ENCODE peak calls at places on chromosomes 1 and 21, in ten cellular contexts. B is heart left ventricle, L is thyroid gland, Z is body of pancreas, K is fibroblast of mammary gland, H is psoas muscle, D is neural progenitor cell, C is A549, I is AG09309, S is PC-3. V is an unnamed sample.
A peak's percentile ranks its signal among the peaks of the same experiment; 100 is the strongest.

GRCh38 chr1:159122005-159122621 is 45.5 kb upstream of the AIM2 start:
- DNase-seq in S (peak; percentile 40), I (peak; percentile 18), B (no peak), C (no peak), Z (no peak), D (no peak), K (peak; percentile 92), H (no peak), L (no peak), V (peak; percentile 69)

GRCh38 chr1:47778280-47778679 is 218.9 kb downstream of the TRABD2B start:
- DNase-seq in I (no peak), B (no peak), K (no peak), L (no peak), D (no peak), Z (no peak), C (no peak), S (no peak), H (no peak), V (no peak)

GRCh38 chr21:39633770-39634181 is 21.0 kb downstream of the B3GALT5 start:
- DNase-seq in H (no peak), L (peak; percentile 21), S (peak; percentile 95), B (no peak), C (peak; percentile 77), Z (no peak), D (no peak), K (peak; percentile 92), I (peak; percentile 98), V (peak; percentile 82)

GRCh38 chr1:93614550-93615200 is 67.0 kb downstream of the BCAR3 start:
- DNase-seq in Z (no peak), C (no peak), L (no peak), K (peak; percentile 47), I (no peak), S (peak; percentile 76), H (no peak), D (no peak), B (no peak), V (peak; percentile 86)

GRCh38 chr1:32091176-32091575 is 16.7 kb upstream of the KPNA6 start:
- DNase-seq in H (no peak), D (no peak), S (no peak), K (no peak), Z (no peak), I (no peak), B (no peak), C (no peak), L (no peak), V (no peak)

GRCh38 chr21:45284456-45284741 is 3.3 kb downstream of the POFUT2 start:
- DNase-seq in S (no peak), B (no peak), I (no peak), H (peak; percentile 36), Z (no peak), L (no peak), D (no peak), C (no peak), K (no peak), V (no peak)

GRCh38 chr1:202416641-202417040 is 68.1 kb downstream of the PPP1R12B start:
- DNase-seq in B (no peak), H (no peak), Z (no peak), K (peak; percentile 3), D (no peak), S (no peak), C (no peak), I (no peak), L (no peak), V (peak; percentile 25)

GRCh38 chr1:173549813-173550212 is 53.1 kb downstream of the SLC9C2 start:
- DNase-seq in Z (no peak), B (no peak), H (no peak), I (no peak), S (no peak), L (no peak), C (no peak), D (no peak), K (no peak), V (no peak)

GRCh38 chr1:198637915-198638437 is 864 bp upstream of the PTPRC start:
- DNase-seq in C (no peak), H (no peak), Z (no peak), D (no peak), B (no peak), K (no peak), S (no peak), I (no peak), L (no peak), V (no peak)

GRCh38 chr1:74334147-74334546 is 99.0 kb downstream of the TNNI3K start:
- DNase-seq in S (peak; percentile 25), K (no peak), Z (no peak), I (no peak), D (no peak), B (no peak), H (no peak), C (no peak), L (no peak), V (no peak)

GRCh38 chr1:41314376-41314775 is 46.9 kb upstream of the FOXO6 start:
- DNase-seq in B (no peak), I (no peak), C (no peak), L (no peak), D (no peak), S (no peak), K (no peak), Z (no peak), H (no peak), V (peak; percentile 18)

GRCh38 chr1:1059494-1060280 is 14.4 kb downstream of the RNF223 start:
- DNase-seq in I (no peak), S (peak; percentile 97), Z (peak; percentile 95), C (peak; percentile 68), B (peak; percentile 86), K (peak; percentile 53), L (peak; percentile 86), D (peak; percentile 95), H (peak; percentile 94), V (peak; percentile 43)

GRCh38 chr1:51237714-51238403 is 1.8 kb downstream of the RNF11 start:
- DNase-seq in K (peak; percentile 63), B (no peak), I (no peak), D (peak; percentile 67), H (no peak), C (no peak), L (peak; percentile 39), S (peak; percentile 52), Z (peak; percentile 32), V (peak; percentile 53)

GRCh38 chr1:99481391-99481996 is 164.4 kb upstream of the PALMD start:
- DNase-seq in H (no peak), K (peak; percentile 70), B (peak; percentile 56), D (peak; percentile 79), L (peak; percentile 35), C (peak; percentile 55), Z (peak; percentile 59), I (no peak), S (peak; percentile 83), V (peak; percentile 77)

GRCh38 chr1:169240449-169241242 is 127.0 kb downstream of the NME7 start:
- DNase-seq in D (no peak), Z (no peak), L (no peak), B (no peak), K (peak; percentile 51), I (no peak), S (peak; percentile 72), H (no peak), C (no peak), V (peak; percentile 53)

GRCh38 chr1:113303252-113303651 is 87.1 kb upstream of the MAGI3 start:
- DNase-seq in I (no peak), S (no peak), K (peak; percentile 7), B (no peak), L (no peak), D (peak; percentile 19), Z (no peak), C (no peak), H (no peak), V (no peak)

DNA sequence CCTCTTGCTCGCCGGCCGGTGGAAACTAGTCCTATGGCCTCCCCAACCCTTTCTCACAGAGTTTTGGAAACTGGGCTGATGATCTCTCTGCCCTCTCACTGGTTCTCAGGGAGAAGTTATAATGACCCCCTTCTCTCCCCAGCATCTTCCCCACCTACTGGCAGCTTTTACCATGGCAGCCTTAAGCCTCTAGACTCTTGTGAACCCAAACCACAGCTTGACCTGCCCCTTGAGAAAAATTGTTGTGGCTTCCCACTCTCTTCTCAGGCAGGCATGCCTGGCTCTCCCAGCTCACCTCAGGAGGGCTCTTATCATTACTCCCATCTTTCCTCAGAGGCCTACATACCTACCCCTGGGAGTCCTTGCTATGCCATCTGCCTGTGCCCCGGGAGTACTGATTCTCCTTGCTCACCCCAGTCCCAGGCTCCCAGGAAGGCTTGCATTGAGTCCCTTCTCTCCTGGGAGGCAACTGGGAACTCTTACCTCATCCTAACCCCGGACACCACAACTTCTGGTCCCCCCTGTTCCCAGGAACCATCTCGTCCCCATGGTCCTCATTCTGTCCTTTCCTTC is 1.6 kb downstream of the NSUN4 start:
- DNase-seq in C (peak; percentile 28), Z (no peak), I (no peak), D (peak; percentile 15), H (no peak), L (no peak), B (no peak), S (peak; percentile 23), K (peak; percentile 59), V (peak; percentile 25)
- H3K4me3 ChIP-seq in C (no peak overlapping the region), Z (no peak overlapping the region), I (no peak overlapping the region), D (no peak overlapping the region), H (no peak overlapping the region), L (no peak overlapping the region), B (no peak overlapping the region), S (peak overlapping the region; percentile 88), K (no peak overlapping the region), V (no peak overlapping the region)

GRCh38 chr1:186987769-186988168 is 159.0 kb downstream of the PLA2G4A start:
- DNase-seq in H (no peak), D (no peak), K (no peak), S (no peak), I (no peak), C (no peak), L (no peak), B (no peak), Z (no peak), V (no peak)
- TF ChIP-seq CTCF in H (no peak), D (peak; percentile 45), K (peak; percentile 33), S (peak; percentile 25), I (peak; percentile 23), C (no peak), L (no peak), B (no peak), Z (no peak), V (peak; percentile 49)

DNA sequence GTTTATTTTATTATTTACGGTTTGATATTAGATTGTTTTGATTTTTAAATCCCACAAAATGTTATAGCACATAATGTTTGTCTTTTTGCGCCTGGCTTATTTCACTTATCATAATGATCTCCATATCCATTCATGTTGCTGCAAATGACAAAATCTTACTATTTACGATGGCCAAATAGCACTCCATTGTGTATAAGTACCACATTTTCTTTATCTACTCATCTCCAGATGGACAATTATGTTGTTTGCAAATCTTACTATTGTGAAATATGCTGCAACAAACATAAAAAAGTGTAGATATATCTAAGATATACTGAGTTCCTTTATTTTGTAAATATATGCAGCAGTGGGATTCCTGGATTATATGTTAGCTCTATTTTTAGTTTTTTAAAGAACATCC is 1568.3 kb downstream of the AMY1C start:
- DNase-seq in L (no peak), D (no peak), S (no peak), H (no peak), Z (no peak), B (no peak), I (no peak), C (no peak), K (no peak), V (no peak)
- H3K4me3 ChIP-seq in L (no peak overlapping the region), D (no peak overlapping the region), S (no peak overlapping the region), H (no peak overlapping the region), Z (no peak overlapping the region), B (no peak overlapping the region), I (no peak overlapping the region), C (no peak overlapping the region), K (no peak overlapping the region), V (no peak overlapping the region)

DNA sequence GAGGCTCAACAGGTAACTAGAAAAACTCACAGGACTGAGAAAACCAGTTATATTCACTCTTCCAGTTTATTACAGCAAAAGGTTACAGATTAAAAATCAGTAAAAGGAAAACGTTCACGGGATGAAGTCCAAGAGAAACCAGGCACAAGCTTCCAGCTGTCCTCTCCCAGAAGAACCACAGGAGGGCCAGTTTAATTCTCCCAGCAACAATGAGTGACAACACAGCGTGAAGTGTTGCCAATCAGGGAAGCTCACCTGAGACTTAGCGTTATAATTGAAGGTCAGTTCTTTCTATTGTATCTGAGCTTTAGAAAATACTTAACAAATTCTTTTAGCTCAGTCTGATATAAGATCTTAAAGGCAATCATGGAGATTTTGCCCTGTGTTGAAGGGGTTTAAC is 65.2 kb upstream of the TNR start:
- DNase-seq in Z (peak; percentile 43), L (no peak), I (no peak), B (no peak), S (no peak), C (no peak), D (peak; percentile 53), K (no peak), H (no peak), V (no peak)
- TF ChIP-seq CTCF in Z (peak; percentile 20), L (no peak), I (no peak), B (no peak), S (no peak), C (no peak), D (no peak), K (no peak), H (no peak), V (no peak)